ENCODE peak calls at places on chromosome 16, in eight cellular contexts. Y is coronary artery; F is T-helper 1 cell; C is CMK; B is GM12864; N is CD8-positive, alpha-beta T cell; K is activated naive CD8-positive, alpha-beta T cell treated with anti-CD3 and anti-CD28 coated beads, Interleukin-2, amount 50 U/mL, for 24 hours; X is activated T-helper 1 cell treated with anti-CD3 and anti-CD28 coated beads, Interleukin-12 subunit alpha, Interleukin-12 subunit beta, Interleukin-2, Interleukin-4 antibody, amounts not matched to agents 30 ng/mL and 10 ng/mL and 1 ng/mL, durations not matched to agents 14 hours and 24 hours and 36 hours. S is an unnamed sample.

GRCh38 chr16:55367301-55367745 is 43.3 kb downstream of the IRX6 start:
- DNase-seq in Y (no peak), F (no peak), C (no peak), B (no peak), N (no peak), K (no peak), X (no peak), S (no peak)

GRCh38 chr16:1007284-1007850 is 25.8 kb downstream of the SOX8 start:
- DNase-seq in Y (no peak), F (no peak), C (no peak), B (no peak), N (no peak), K (no peak), X (no peak), S (no peak)

GRCh38 chr16:74731853-74732477 is 31.3 kb upstream of the MLKL start:
- DNase-seq in Y (no peak), F (no peak), C (no peak), B (no peak), N (no peak), K (no peak), X (no peak), S (no peak)

GRCh38 chr16:70777973-70778406 is 23.0 kb downstream of the VAC14 start:
- DNase-seq in Y (no peak), F (no peak), C (no peak), B (no peak), N (no peak), K (no peak), X (no peak), S (no peak)

GRCh38 chr16:68756250-68757051 is 19.4 kb downstream of the CDH1 start:
- DNase-seq in Y (no peak), F (no peak), C (no peak), B (peak; percentile 92), N (peak; percentile 51), K (peak; percentile 69), X (peak; percentile 64), S (peak; percentile 86)

GRCh38 chr16:10256855-10257641 is 74.8 kb upstream of the GRIN2A start:
- DNase-seq in Y (no peak), F (no peak), C (peak; percentile 36), B (no peak), N (peak; percentile 46), K (peak; percentile 56), X (peak; percentile 6), S (peak; percentile 4)

GRCh38 chr16:85838381-85838780 is 38.9 kb downstream of the COX4I1 start:
- DNase-seq in Y (no peak), F (no peak), C (no peak), B (no peak), N (no peak), K (no peak), X (no peak), S (no peak)

GRCh38 chr16:12146966-12147365 is 170.4 kb downstream of the SNX29 start:
- DNase-seq in Y (no peak), F (no peak), C (no peak), B (no peak), N (no peak), K (no peak), X (no peak), S (no peak)

GRCh38 chr16:66286527-66286926 is 80.0 kb upstream of the CDH5 start:
- DNase-seq in Y (peak; percentile 31), F (no peak), C (no peak), B (no peak), N (no peak), K (no peak), X (no peak), S (no peak)

GRCh38 chr16:22313141-22313781 is 16.1 kb downstream of the POLR3E start:
- DNase-seq in Y (peak; percentile 71), F (no peak), C (no peak), B (no peak), N (no peak), K (no peak), X (no peak), S (no peak)

GRCh38 chr16:12900599-12901203 is 697 bp upstream of the SHISA9 start:
- DNase-seq in Y (no peak), F (no peak), C (no peak), B (no peak), N (no peak), K (no peak), X (no peak), S (no peak)

GRCh38 chr16:84574191-84574590 is 43.7 kb downstream of the COTL1 start:
- DNase-seq in Y (no peak), F (no peak), C (no peak), B (no peak), N (no peak), K (no peak), X (no peak), S (no peak)

GRCh38 chr16:58197314-58198012 is 443 bp downstream of the CSNK2A2 start:
- DNase-seq in Y (no peak), F (no peak), C (no peak), B (no peak), N (no peak), K (no peak), X (no peak), S (no peak)

GRCh38 chr16:68386628-68387027 is 61.7 kb downstream of the SMPD3 start:
- DNase-seq in Y (no peak), F (no peak), C (no peak), B (no peak), N (no peak), K (no peak), X (no peak), S (no peak)

GRCh38 chr16:90077757-90078593 is 844 bp upstream of the PRDM7 start:
- DNase-seq in Y (no peak), F (no peak), C (no peak), B (no peak), N (no peak), K (no peak), X (peak; percentile 20), S (no peak)

GRCh38 chr16:71723537-71724319 is 773 bp downstream of the PHLPP2 start:
- DNase-seq in Y (peak; percentile 81), F (peak; percentile 61), C (peak; percentile 42), B (peak; percentile 40), N (peak; percentile 76), K (peak; percentile 84), X (peak; percentile 72), S (peak; percentile 79)

GRCh38 chr16:84406006-84406963 is 37.9 kb downstream of the ATP2C2 start:
- DNase-seq in Y (no peak), F (no peak), C (no peak), B (no peak), N (no peak), K (no peak), X (no peak), S (no peak)

GRCh38 chr16:73886378-73886777 is 410.2 kb upstream of the PSMD7 start:
- DNase-seq in Y (no peak), F (no peak), C (no peak), B (no peak), N (no peak), K (no peak), X (no peak), S (no peak)

GRCh38 chr16:71846443-71846842 is 667 bp downstream of the ATXN1L start:
- DNase-seq in Y (no peak), F (no peak), C (no peak), B (peak; percentile 41), N (peak; percentile 12), K (peak; percentile 9), X (peak; percentile 4), S (peak; percentile 15)

GRCh38 chr16:86531193-86531550 is 20.8 kb downstream of the FOXF1 start:
- DNase-seq in Y (no peak), F (no peak), C (no peak), B (no peak), N (no peak), K (no peak), X (no peak), S (no peak)

GRCh38 chr16:11234884-11235702 is 20.9 kb downstream of the SOCS1 start:
- DNase-seq in Y (no peak), F (no peak), C (no peak), B (no peak), N (no peak), K (no peak), X (no peak), S (no peak)

GRCh38 chr16:71931599-71931998 is 36.3 kb downstream of the IST1 start:
- DNase-seq in Y (no peak), F (no peak), C (no peak), B (no peak), N (no peak), K (no peak), X (no peak), S (no peak)

GRCh38 chr16:85172465-85173071 is 60.3 kb upstream of the CIBAR2 start:
- DNase-seq in Y (no peak), F (no peak), C (peak; percentile 43), B (no peak), N (no peak), K (no peak), X (no peak), S (no peak)

GRCh38 chr16:12090162-12090552 is 113.6 kb downstream of the SNX29 start:
- DNase-seq in Y (no peak), F (no peak), C (no peak), B (no peak), N (no peak), K (no peak), X (no peak), S (no peak)

GRCh38 chr16:11187522-11187921 is 68.5 kb downstream of the SOCS1 start:
- DNase-seq in Y (no peak), F (no peak), C (no peak), B (no peak), N (no peak), K (no peak), X (no peak), S (no peak)

GRCh38 chr16:4506450-4506849 is 30.3 kb downstream of the HMOX2 start:
- DNase-seq in Y (no peak), F (no peak), C (peak; percentile 41), B (peak; percentile 58), N (peak; percentile 60), K (peak; percentile 57), X (peak; percentile 51), S (peak; percentile 40)

GRCh38 chr16:50547944-50548658 is at the start of gene NKD1:
- DNase-seq in Y (peak; percentile 79), F (peak; percentile 55), C (peak; percentile 20), B (no peak), N (peak; percentile 70), K (peak; percentile 71), X (peak; percentile 65), S (peak; percentile 69)

GRCh38 chr16:4667203-4667983 is 26.0 kb upstream of the NUDT16L1 start:
- DNase-seq in Y (no peak), F (no peak), C (no peak), B (no peak), N (no peak), K (no peak), X (no peak), S (no peak)

GRCh38 chr16:58937661-58938060 is 203.5 kb upstream of the GOT2 start:
- DNase-seq in Y (no peak), F (no peak), C (peak; percentile 21), B (no peak), N (no peak), K (no peak), X (no peak), S (no peak)

GRCh38 chr16:10565167-10565566 is 15.2 kb downstream of the EMP2 start:
- DNase-seq in Y (no peak), F (no peak), C (no peak), B (no peak), N (no peak), K (no peak), X (no peak), S (no peak)

GRCh38 chr16:11493531-11493929 is 93.2 kb downstream of the LITAF start:
- DNase-seq in Y (no peak), F (no peak), C (peak; percentile 20), B (no peak), N (no peak), K (no peak), X (no peak), S (no peak)

GRCh38 chr16:8505327-8505991 is 84.9 kb downstream of the TMEM114 start:
- DNase-seq in Y (no peak), F (no peak), C (no peak), B (no peak), N (no peak), K (no peak), X (no peak), S (no peak)

GRCh38 chr16:79001156-79001997 is 599.2 kb downstream of the MAF start:
- DNase-seq in Y (no peak), F (no peak), C (no peak), B (no peak), N (no peak), K (no peak), X (no peak), S (no peak)

GRCh38 chr16:10945065-10945787 is 862 bp downstream of the CLEC16A start:
- DNase-seq in Y (no peak), F (no peak), C (no peak), B (no peak), N (no peak), K (no peak), X (no peak), S (no peak)

S was measured in T-helper 2 cell treated with Interferon-gamma antibody and Interleukin-4, amounts not matched to agents 5 μg/mL and 100 μg/mL, for 36 hours.